ENCODE peak calls at places on chromosomes 1 and 21, in five cellular contexts. I is tibial nerve, D is uterus, H is transverse colon, K is H54. M is an unnamed sample.

GRCh38 chr1:199218065-199218464 is 579.2 kb downstream of the PTPRC start:
- DNase-seq in I (no peak), D (no peak), H (no peak), K (no peak), M (no peak)

GRCh38 chr1:234611153-234611798 is 1.3 kb upstream of the IRF2BP2 start:
- DNase-seq in I (peak), D (peak), H (no peak), K (no peak), M (no peak)

GRCh38 chr1:198780376-198780775 is 141.5 kb downstream of the PTPRC start:
- DNase-seq in I (no peak), D (no peak), H (no peak), K (no peak), M (no peak)

GRCh38 chr1:23622284-23622683 is 63.0 kb upstream of the ID3 start:
- DNase-seq in I (no peak), D (no peak), H (no peak), K (no peak), M (no peak)

GRCh38 chr1:21868941-21869454 is 56.9 kb downstream of the LDLRAD2 start:
- DNase-seq in I (no peak), D (no peak), H (no peak), K (no peak), M (no peak)

GRCh38 chr1:228837817-228838716 is 102.8 kb downstream of the RHOU start:
- DNase-seq in I (peak), D (peak), H (peak), K (peak), M (no peak)

GRCh38 chr1:60970081-60970509 is 112.3 kb upstream of the NFIA start:
- DNase-seq in I (no peak), D (no peak), H (no peak), K (no peak), M (no peak)

GRCh38 chr1:119968068-119968492 is 71.8 kb upstream of the ADAM30 start:
- DNase-seq in I (peak), D (peak), H (peak), K (no peak), M (no peak)

GRCh38 chr1:101235696-101236545 is 898 bp upstream of the S1PR1 start:
- DNase-seq in I (peak), D (peak), H (no peak), K (no peak), M (peak)

GRCh38 chr1:153679337-153680119 is 1.0 kb downstream of the NPR1 start:
- DNase-seq in I (no peak), D (no peak), H (no peak), K (no peak), M (no peak)

GRCh38 chr21:46120301-46121285 is 22.7 kb downstream of the COL6A2 start:
- DNase-seq in I (no peak), D (peak), H (no peak), K (no peak), M (peak)

GRCh38 chr1:117828206-117828605 is 101.2 kb downstream of the GDAP2 start:
- DNase-seq in I (peak), D (no peak), H (peak), K (no peak), M (no peak)

GRCh38 chr21:45721656-45722055 is 78.1 kb downstream of the PCBP3 start:
- DNase-seq in I (no peak), D (no peak), H (no peak), K (no peak), M (no peak)

GRCh38 chr1:221279146-221279545 is 399.9 kb downstream of the HLX start:
- DNase-seq in I (no peak), D (no peak), H (no peak), K (no peak), M (no peak)

GRCh38 chr1:93818570-93818959 is 60.4 kb downstream of the DNTTIP2 start:
- DNase-seq in I (no peak), D (no peak), H (no peak), K (no peak), M (no peak)
- TF ChIP-seq POLR2A in I (no peak), D (no peak), H (no peak), K (no peak), M (no peak)

GRCh38 chr1:41496080-41497055 is 11.9 kb upstream of the EDN2 start:
- DNase-seq in I (peak), D (peak), H (peak), K (peak), M (no peak)
- TF ChIP-seq POLR2A in I (peak), D (peak), H (peak), K (peak), M (peak)

GRCh38 chr1:65148548-65149390 is 766 bp downstream of the AK4 start:
- DNase-seq in I (peak), D (peak), H (peak), K (peak), M (peak)
- TF ChIP-seq POLR2A in I (no peak), D (no peak), H (no peak), K (peak), M (peak)

DNA sequence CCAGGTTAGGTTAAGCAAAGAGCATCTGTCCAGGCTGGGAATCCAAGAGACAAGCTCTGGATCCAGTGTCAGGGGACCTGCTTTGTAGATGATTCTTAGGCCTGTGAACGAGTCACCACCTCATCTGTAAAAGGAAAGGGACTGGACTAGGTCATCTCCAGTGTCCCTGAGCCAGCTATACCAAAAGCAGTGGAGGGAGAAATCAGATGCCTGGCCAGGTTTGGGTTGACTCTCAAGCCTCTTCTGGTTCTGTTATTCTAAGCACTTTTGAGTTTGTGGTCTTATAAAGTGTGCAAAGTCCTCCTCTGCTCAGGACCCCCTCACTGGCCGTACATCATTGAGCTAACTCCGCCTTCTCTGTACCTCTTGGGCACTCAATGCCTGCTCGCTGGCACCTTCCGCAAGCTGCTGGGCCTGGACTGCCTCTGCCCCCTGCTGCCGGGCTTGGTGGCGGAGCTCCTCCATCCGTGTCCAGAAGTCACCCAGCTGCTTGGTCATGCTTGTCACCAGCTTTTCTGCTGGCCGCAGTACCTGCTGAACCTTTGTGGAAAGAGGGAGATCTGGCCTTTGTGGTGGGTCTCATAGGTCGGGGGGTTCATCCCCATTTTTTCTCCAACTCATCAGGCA is 33.6 kb downstream of the CAMK1G start:
- DNase-seq in I (no peak), D (no peak), H (no peak), K (no peak), M (no peak)
- TF ChIP-seq POLR2A in I (no peak), D (no peak), H (no peak), K (no peak), M (no peak)

DNA sequence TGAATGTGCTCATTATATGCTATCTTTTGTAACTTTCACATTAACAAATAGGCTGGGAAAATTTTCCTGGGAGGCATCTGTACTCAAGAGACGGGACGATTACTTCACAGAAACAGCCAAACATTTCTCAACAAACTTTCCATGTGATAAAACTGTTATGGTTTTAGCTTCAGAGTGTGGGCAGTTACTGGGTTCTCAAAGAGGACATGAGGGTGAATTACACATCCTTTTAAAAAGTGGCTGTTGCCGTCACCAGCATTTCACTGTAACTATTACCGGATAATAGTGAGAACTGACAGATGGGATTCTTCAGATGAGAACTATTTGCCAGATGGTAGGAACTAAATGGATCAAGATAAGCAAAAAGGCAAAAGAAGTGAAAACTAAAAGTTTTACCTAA is 109.1 kb downstream of the APP start:
- DNase-seq in I (peak), D (no peak), H (no peak), K (no peak), M (no peak)
- TF ChIP-seq POLR2A in I (no peak), D (no peak), H (no peak), K (no peak), M (no peak)

GRCh38 chr1:43453442-43454269 is at the start of gene HYI:
- DNase-seq in I (peak), D (peak), H (peak), K (peak), M (peak)
- TF ChIP-seq POLR2A in I (no peak), D (no peak), H (peak), K (peak), M (no peak)